ENCODE peak calls at places on chromosomes 12 and 14, in four cellular contexts. J is HepG2, Z is GM12878, E is K562. Y is an unnamed sample.

GRCh38 chr14:68089146-68089715 is 269.7 kb downstream of the RAD51B start:
- DNase-seq in E (no peak), J (no peak), Z (no peak), Y (peak)

GRCh38 chr14:104143071-104143470 is 4.7 kb downstream of the KIF26A start:
- DNase-seq in Z (no peak), E (no peak), J (no peak), Y (no peak)

GRCh38 chr14:61524211-61524806 is 171.0 kb upstream of the HIF1A start:
- DNase-seq in Z (no peak), E (peak), J (peak), Y (no peak)

GRCh38 chr12:552466-552865 is 92.7 kb downstream of the B4GALNT3 start:
- DNase-seq in E (no peak), J (no peak), Z (no peak), Y (no peak)

GRCh38 chr14:60658116-60658515 is 8.8 kb upstream of the SIX1 start:
- DNase-seq in J (no peak), Z (no peak), E (no peak), Y (no peak)

GRCh38 chr12:6839482-6840201 is 1.1 kb upstream of the GNB3 start:
- DNase-seq in J (no peak), E (no peak), Z (no peak), Y (no peak)

GRCh38 chr14:77106666-77107065 is 8.6 kb downstream of the CIPC start:
- DNase-seq in E (no peak), Z (no peak), J (no peak), Y (no peak)

GRCh38 chr14:59394268-59394667 is 70.9 kb downstream of the GPR135 start:
- DNase-seq in J (no peak), Z (no peak), E (no peak), Y (no peak)

GRCh38 chr12:93459992-93460391 is 7.3 kb upstream of the MRPL42 start:
- DNase-seq in J (no peak), E (no peak), Z (no peak), Y (no peak)

GRCh38 chr14:98694541-98694940 is 577.5 kb downstream of the BCL11B start:
- DNase-seq in J (no peak), E (no peak), Z (no peak), Y (no peak)

GRCh38 chr12:110577717-110578521 is 5.2 kb downstream of the PPTC7 start:
- DNase-seq in Z (peak), E (peak), J (no peak), Y (no peak)

GRCh38 chr12:4270670-4271432 is 2.7 kb upstream of the CCND2 start:
- DNase-seq in E (peak), Z (no peak), J (no peak), Y (no peak)

GRCh38 chr12:16369156-16369555 is 21.7 kb downstream of the MGST1 start:
- DNase-seq in J (no peak), Z (no peak), E (no peak), Y (no peak)

GRCh38 chr14:103311171-103311997 is 22.7 kb upstream of the EIF5 start:
- DNase-seq in E (no peak), J (no peak), Z (no peak), Y (no peak)

GRCh38 chr12:117518594-117519270 is 157.3 kb upstream of the NOS1 start:
- DNase-seq in Z (no peak), J (peak), E (no peak), Y (no peak)

GRCh38 chr12:110001596-110001995 is 2.4 kb downstream of the ANKRD13A start:
- DNase-seq in E (no peak), J (no peak), Z (no peak), Y (no peak)

GRCh38 chr12:69851976-69852375 is 26.9 kb downstream of the MYRFL start:
- DNase-seq in Z (no peak), J (no peak), E (no peak), Y (no peak)

GRCh38 chr12:108856428-108857157 is 790 bp downstream of the SSH1 start:
- DNase-seq in Z (no peak), J (peak), E (peak), Y (no peak)

GRCh38 chr14:105120056-105120455 is 48.5 kb downstream of the JAG2 start:
- DNase-seq in J (no peak), E (no peak), Z (no peak), Y (no peak)

GRCh38 chr14:77324816-77325745 is 4.2 kb downstream of the GSTZ1 start:
- DNase-seq in J (no peak), E (no peak), Z (no peak), Y (no peak)

GRCh38 chr12:87311206-87311605 is 718.0 kb downstream of the C12orf50 start:
- DNase-seq in J (no peak), Z (no peak), E (no peak), Y (no peak)

GRCh38 chr12:109863961-109864712 is 16.2 kb downstream of the GLTP start:
- DNase-seq in J (peak), Z (no peak), E (no peak), Y (no peak)

GRCh38 chr12:98894412-98895085 is 249.5 kb downstream of the APAF1 start:
- DNase-seq in Z (no peak), J (no peak), E (no peak), Y (peak)

GRCh38 chr14:96105921-96106441 is 66.8 kb downstream of the C14orf132 start:
- DNase-seq in J (no peak), Z (no peak), E (no peak), Y (no peak)

GRCh38 chr12:110279561-110279960 is 1.5 kb upstream of the ATP2A2 start:
- DNase-seq in E (no peak), J (no peak), Z (no peak), Y (no peak)

DNA sequence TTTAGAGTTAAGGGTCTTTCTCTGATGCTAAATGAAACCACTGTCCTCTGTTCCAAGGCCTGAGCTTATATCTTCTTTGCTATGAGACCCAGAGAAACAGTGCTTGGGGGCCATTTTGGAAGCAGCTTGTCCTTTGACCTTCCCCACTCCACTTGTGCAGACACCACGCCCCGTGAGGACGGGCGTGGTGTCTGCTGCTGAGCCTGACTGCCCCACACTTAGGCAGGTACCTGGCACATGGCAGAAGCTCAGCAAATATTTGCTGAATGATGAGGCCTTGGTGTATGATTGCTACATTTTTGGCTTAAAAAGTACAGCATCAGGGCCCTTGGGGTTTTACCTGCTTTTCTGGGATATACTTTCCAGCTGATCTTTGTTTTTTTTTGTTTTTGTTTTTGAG is 69.9 kb downstream of the RASSF3 start:
- DNase-seq in E (peak), Z (no peak), J (no peak), Y (no peak)
- TF ChIP-seq FOXK2 in E (no peak), Z (no peak), J (no peak), Y (no peak)

GRCh38 chr14:21205026-21205677 is 49.3 kb upstream of the OR5AU1 start:
- DNase-seq in E (no peak), Z (no peak), J (no peak), Y (no peak)
- TF ChIP-seq FOXK2 in E (no peak), Z (no peak), J (no peak), Y (no peak)

GRCh38 chr14:75342762-75343599 is 64.4 kb downstream of the FOS start:
- DNase-seq in J (no peak), Z (peak), E (no peak), Y (no peak)

GRCh38 chr14:75343914-75344313 is 65.3 kb downstream of the FOS start:
- DNase-seq in E (no peak), Z (no peak), J (no peak), Y (no peak)

GRCh38 chr14:75340921-75341320 is 62.3 kb downstream of the FOS start:
- DNase-seq in Z (no peak), E (no peak), J (no peak), Y (no peak)

GRCh38 chr14:75339059-75339458 is 60.4 kb downstream of the FOS start:
- DNase-seq in J (no peak), E (no peak), Z (no peak), Y (no peak)

GRCh38 chr14:75341639-75342038 is 63.0 kb downstream of the FOS start:
- DNase-seq in Z (no peak), J (no peak), E (no peak), Y (no peak)
- TF ChIP-seq FOXK2 in Z (no peak), J (no peak), E (no peak), Y (no peak)

DNA sequence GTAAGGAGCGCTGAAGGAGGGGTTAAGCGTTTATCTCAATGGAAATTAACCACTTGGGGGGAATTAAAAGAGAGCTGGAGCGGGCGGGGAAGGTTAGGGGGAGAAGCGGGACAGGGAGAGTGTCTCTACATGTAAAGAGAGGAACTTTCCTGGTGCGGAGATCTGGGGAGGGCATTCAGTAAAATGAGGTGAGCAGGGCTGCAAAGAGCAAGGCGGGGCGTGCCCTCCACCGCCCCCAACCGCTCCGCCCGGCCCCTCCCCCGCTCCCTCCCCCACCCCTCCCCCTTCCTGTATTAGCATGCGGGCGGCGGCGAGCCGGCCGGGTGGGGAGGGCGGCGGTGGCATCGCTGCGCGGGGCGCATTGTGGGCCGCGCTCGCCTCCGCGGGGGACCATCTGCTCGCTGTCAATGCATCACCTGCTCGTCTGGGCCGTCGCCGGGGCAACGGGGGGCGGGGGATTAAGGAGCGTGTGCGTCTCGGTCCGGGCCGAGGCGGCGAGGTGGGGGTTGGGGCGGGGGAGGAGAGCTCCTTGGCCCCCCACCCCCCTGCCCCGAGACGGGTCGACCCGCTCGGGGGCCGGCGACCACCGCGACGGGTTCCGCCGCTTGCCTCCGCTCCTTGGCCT is 498 bp downstream of the C12orf42 start:
- DNase-seq in E (no peak), J (no peak), Z (no peak), Y (peak)
- TF ChIP-seq FOXK2 in E (no peak), J (no peak), Z (no peak), Y (no peak)

DNA sequence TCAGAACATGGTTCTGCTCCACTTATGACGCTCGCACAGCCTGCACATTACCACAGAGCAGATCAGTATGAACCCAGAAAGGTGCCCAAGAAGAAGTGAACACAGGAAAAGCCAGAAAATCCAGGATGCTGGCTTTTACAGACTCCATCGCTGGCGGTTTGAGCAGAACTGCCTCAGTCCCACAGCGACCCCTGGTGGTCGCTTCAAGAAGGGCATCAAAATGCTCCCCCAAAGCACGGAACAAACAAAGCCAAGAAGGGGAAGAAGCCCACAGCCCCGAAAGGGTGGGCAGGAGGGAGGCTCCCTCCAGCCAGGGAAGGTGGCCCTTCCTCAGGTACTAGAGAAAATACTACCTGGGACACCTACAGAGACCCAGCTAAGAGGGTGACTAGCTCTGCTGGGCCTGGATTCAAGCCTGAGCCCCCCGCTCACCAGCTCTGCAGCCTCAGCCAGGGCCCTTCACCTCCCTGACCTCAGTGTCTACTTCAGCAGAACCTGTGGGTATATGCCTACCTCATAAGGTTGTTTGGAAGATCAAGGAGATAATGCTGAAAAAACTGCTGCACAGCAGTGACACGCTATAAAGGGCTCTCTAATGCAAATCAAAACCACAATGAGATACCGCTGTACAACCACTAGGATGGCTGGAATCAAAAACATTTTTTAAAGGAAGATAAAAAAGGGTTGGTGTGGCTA is 98.1 kb downstream of the NCOR2 start:
- DNase-seq in J (no peak), Z (no peak), E (peak), Y (peak)
- TF ChIP-seq FOXK2 in J (no peak), Z (no peak), E (no peak), Y (no peak)